ENCODE peak calls at places on chromosomes 4 and X, in ten cellular contexts. A, X, R, E, Z, V, F, T, G and I are unnamed samples.

GRCh38 chr4:112510468-112511293 is 5.3 kb downstream of the NEUROG2 start:
- DNase-seq in A (no peak), X (no peak), R (no peak), E (peak), Z (peak), V (no peak), F (no peak), T (no peak), G (no peak), I (no peak)

GRCh38 chr4:146442801-146443200 is 78.9 kb downstream of the SLC10A7 start:
- DNase-seq in A (no peak), X (no peak), R (no peak), E (no peak), Z (no peak), V (peak), F (no peak), T (no peak), G (peak), I (no peak)

GRCh38 chr4:20528508-20528907 is 171.8 kb upstream of the PACRGL start:
- DNase-seq in A (no peak), X (no peak), R (no peak), E (no peak), Z (no peak), V (no peak), F (no peak), T (no peak), G (peak), I (no peak)

GRCh38 chrX:63434665-63435064 is 83.5 kb upstream of the SPIN4 start:
- DNase-seq in A (peak), X (no peak), R (no peak), E (peak), Z (peak), V (no peak), F (peak), T (no peak), G (peak), I (no peak)

GRCh38 chr4:122822466-122822865 is 4.2 kb upstream of the FGF2 start:
- DNase-seq in A (no peak), X (no peak), R (no peak), E (no peak), Z (no peak), V (no peak), F (no peak), T (no peak), G (no peak), I (no peak)

GRCh38 chr4:99301376-99302164 is 10.8 kb upstream of the ADH1A start:
- DNase-seq in A (no peak), X (no peak), R (no peak), E (no peak), Z (no peak), V (peak), F (no peak), T (no peak), G (peak), I (no peak)

GRCh38 chr4:56049428-56050212 is 100.9 kb downstream of the CEP135 start:
- DNase-seq in A (peak), X (no peak), R (no peak), E (peak), Z (peak), V (peak), F (peak), T (no peak), G (peak), I (peak)

GRCh38 chrX:39559229-39559628 is 538.5 kb downstream of the BCOR start:
- DNase-seq in A (no peak), X (no peak), R (no peak), E (no peak), Z (no peak), V (peak), F (no peak), T (no peak), G (peak), I (no peak)

GRCh38 chr4:122131562-122132157 is 20.5 kb upstream of the BLTP1 start:
- DNase-seq in A (no peak), X (peak), R (no peak), E (no peak), Z (no peak), V (no peak), F (no peak), T (no peak), G (no peak), I (no peak)

GRCh38 chr4:86035688-86036087 is 324.2 kb downstream of the MAPK10 start:
- DNase-seq in A (no peak), X (no peak), R (no peak), E (no peak), Z (no peak), V (no peak), F (no peak), T (no peak), G (peak), I (no peak)

GRCh38 chr4:148883435-148883834 is 441.2 kb upstream of the NR3C2 start:
- DNase-seq in A (no peak), X (no peak), R (no peak), E (no peak), Z (no peak), V (no peak), F (no peak), T (no peak), G (no peak), I (no peak)

GRCh38 chrX:103730147-103730546 is 19.4 kb downstream of the TMEM31 start:
- DNase-seq in A (no peak), X (no peak), R (no peak), E (no peak), Z (no peak), V (no peak), F (peak), T (no peak), G (no peak), I (no peak)

GRCh38 chrX:38805294-38806053 is 4.2 kb downstream of the MID1IP1 start:
- DNase-seq in A (peak), X (peak), R (peak), E (peak), Z (peak), V (peak), F (peak), T (no peak), G (peak), I (peak)

GRCh38 chrX:19807414-19807813 is 80.0 kb downstream of the SH3KBP1 start:
- DNase-seq in A (no peak), X (no peak), R (no peak), E (no peak), Z (no peak), V (no peak), F (no peak), T (no peak), G (no peak), I (no peak)

GRCh38 chr4:126965876-126966275 is 666.9 kb upstream of the INTU start:
- DNase-seq in A (no peak), X (no peak), R (no peak), E (peak), Z (no peak), V (no peak), F (no peak), T (no peak), G (no peak), I (no peak)

GRCh38 chr4:129804458-129804981 is 708.6 kb downstream of the C4orf33 start:
- DNase-seq in A (no peak), X (no peak), R (no peak), E (peak), Z (no peak), V (no peak), F (no peak), T (no peak), G (no peak), I (no peak)

GRCh38 chr4:169080970-169081369 is 70.9 kb upstream of the CBR4 start:
- DNase-seq in A (no peak), X (no peak), R (no peak), E (no peak), Z (no peak), V (peak), F (peak), T (no peak), G (peak), I (no peak)

GRCh38 chr4:1474126-1475090 is 68.2 kb upstream of the NKX1-1 start:
- DNase-seq in A (no peak), X (no peak), R (no peak), E (no peak), Z (peak), V (no peak), F (no peak), T (no peak), G (no peak), I (peak)

GRCh38 chrX:2848806-2849420 is 20.2 kb downstream of the GYG2 start:
- DNase-seq in A (no peak), X (no peak), R (no peak), E (peak), Z (no peak), V (peak), F (no peak), T (no peak), G (peak), I (no peak)

GRCh38 chr4:155666701-155667537 is at the start of gene GUCY1A1:
- DNase-seq in A (peak), X (no peak), R (peak), E (peak), Z (peak), V (peak), F (peak), T (no peak), G (peak), I (peak)

GRCh38 chrX:20863649-20864048 is 510.6 kb upstream of the CNKSR2 start:
- DNase-seq in A (no peak), X (no peak), R (no peak), E (no peak), Z (no peak), V (no peak), F (no peak), T (no peak), G (no peak), I (no peak)

GRCh38 chr4:122658818-122659295 is 38.0 kb upstream of the IL21 start:
- DNase-seq in A (no peak), X (no peak), R (no peak), E (no peak), Z (no peak), V (no peak), F (no peak), T (no peak), G (no peak), I (no peak)

GRCh38 chr4:88523325-88524129 is at the start of gene PYURF:
- DNase-seq in A (peak), X (peak), R (peak), E (peak), Z (peak), V (peak), F (peak), T (peak), G (peak), I (peak)

GRCh38 chr4:108725457-108725856 is 37.4 kb downstream of the ETNPPL start:
- DNase-seq in A (no peak), X (no peak), R (no peak), E (peak), Z (no peak), V (no peak), F (no peak), T (no peak), G (no peak), I (no peak)

GRCh38 chrX:37453821-37454220 is 104.7 kb downstream of the PRRG1 start:
- DNase-seq in A (no peak), X (no peak), R (no peak), E (no peak), Z (no peak), V (no peak), F (no peak), T (no peak), G (no peak), I (no peak)

GRCh38 chrX:25721564-25721963 is 416.6 kb upstream of the MAGEB18 start:
- DNase-seq in A (peak), X (no peak), R (no peak), E (peak), Z (no peak), V (peak), F (peak), T (no peak), G (peak), I (no peak)

GRCh38 chr4:101157415-101158135 is 189.8 kb downstream of the PPP3CA start:
- DNase-seq in A (peak), X (no peak), R (no peak), E (no peak), Z (no peak), V (peak), F (no peak), T (no peak), G (peak), I (no peak)

GRCh38 chrX:462853-463252 is 76.1 kb upstream of the PPP2R3B start:
- DNase-seq in A (no peak), X (no peak), R (no peak), E (no peak), Z (no peak), V (no peak), F (no peak), T (no peak), G (no peak), I (no peak)